ENCODE peak calls at places on chromosomes 11 and 22, in ten cellular contexts. S, G, V, U, H, L, Y, Q, W and N are unnamed samples. For H3K27me3, the result is how much of the 10 kb centered on the place peaks cover.

GRCh38 chr22:30481711-30482110 is 9.9 kb upstream of the SEC14L3 start:
- DNase-seq in L (peak), S (no peak), H (peak), W (no peak), V (no peak), G (no peak), U (no peak), Y (no peak), Q (no peak), N (no peak)

GRCh38 chr11:1542267-1542666 is 29.8 kb downstream of the DUSP8 start:
- DNase-seq in H (no peak), V (no peak), W (no peak), Y (no peak), S (no peak), L (no peak), G (no peak), U (no peak), Q (no peak), N (no peak)

GRCh38 chr11:2806351-2807058 is 79.1 kb downstream of the CDKN1C start:
- DNase-seq in W (peak), Y (no peak), V (no peak), G (peak), Q (no peak), L (no peak), H (no peak), S (peak), U (peak), N (peak)

GRCh38 chr22:24474221-24474620 is 20.9 kb upstream of the UPB1 start:
- DNase-seq in G (no peak), U (peak), H (peak), L (peak), Q (no peak), S (no peak), Y (peak), V (no peak), W (no peak), N (no peak)

GRCh38 chr11:64739871-64740270 is 4.1 kb downstream of the RASGRP2 start:
- DNase-seq in Q (no peak), V (no peak), U (no peak), G (no peak), Y (no peak), W (no peak), H (no peak), S (no peak), L (no peak), N (no peak)

GRCh38 chr11:132177106-132177505 is 806.7 kb downstream of the NTM start:
- DNase-seq in V (no peak), L (peak), Y (peak), H (peak), Q (no peak), U (no peak), S (no peak), W (no peak), G (no peak), N (no peak)

GRCh38 chr22:36052505-36052941 is 23.9 kb upstream of the RBFOX2 start:
- DNase-seq in W (no peak), S (no peak), U (no peak), Q (no peak), G (no peak), L (no peak), H (peak), V (no peak), Y (peak), N (no peak)

GRCh38 chr11:126637800-126638175 is 282.3 kb downstream of the ST3GAL4 start:
- DNase-seq in Y (peak), L (peak), Q (no peak), S (no peak), V (no peak), G (no peak), H (no peak), U (no peak), W (no peak), N (no peak)

GRCh38 chr11:94750319-94751215 is 17.6 kb upstream of the AMOTL1 start:
- DNase-seq in S (no peak), V (no peak), U (no peak), G (no peak), Y (no peak), L (no peak), W (no peak), Q (no peak), H (peak), N (no peak)

GRCh38 chr22:43465291-43466015 is 53.6 kb downstream of the MPPED1 start:
- DNase-seq in Y (no peak), V (no peak), U (no peak), S (no peak), G (no peak), Q (no peak), L (no peak), W (no peak), H (no peak), N (no peak)

GRCh38 chr11:73889019-73889418 is 12.2 kb downstream of the PAAF1 start:
- DNase-seq in G (no peak), L (peak), W (no peak), U (no peak), H (peak), Q (no peak), S (no peak), Y (no peak), V (no peak), N (no peak)

GRCh38 chr11:19715373-19715772 is 2.7 kb downstream of the NAV2 start:
- DNase-seq in G (no peak), U (no peak), W (no peak), H (no peak), L (peak), Q (no peak), Y (peak), S (peak), V (no peak), N (no peak)

GRCh38 chr22:36853407-36854099 is 7.3 kb upstream of the NCF4 start:
- DNase-seq in Q (peak), W (peak), L (peak), Y (peak), U (peak), S (no peak), H (no peak), G (no peak), V (peak), N (no peak)

GRCh38 chr22:46936378-46936916 is 174.0 kb downstream of the TBC1D22A start:
- DNase-seq in G (no peak), L (no peak), H (no peak), U (no peak), S (no peak), W (no peak), Q (peak), Y (no peak), V (no peak), N (no peak)

GRCh38 chr11:706957-707816 is 1.2 kb downstream of the EPS8L2 start:
- DNase-seq in S (no peak), Y (no peak), H (no peak), U (peak), L (no peak), Q (no peak), W (no peak), V (peak), G (peak), N (no peak)

GRCh38 chr11:533049-533585 is 2.3 kb downstream of the HRAS start:
- DNase-seq in U (peak), G (no peak), V (no peak), H (no peak), Q (no peak), W (no peak), Y (no peak), S (no peak), L (no peak), N (no peak)

GRCh38 chr11:84714316-84714780 is 912.8 kb downstream of the DLG2 start:
- DNase-seq in S (no peak), Y (peak), U (peak), V (peak), Q (no peak), L (peak), G (peak), H (peak), W (no peak), N (no peak)

GRCh38 chr22:22342697-22343602 is 98.4 kb downstream of the VPREB1 start:
- DNase-seq in S (no peak), W (no peak), L (peak), V (peak), H (peak), U (peak), Q (peak), Y (no peak), G (no peak), N (no peak)

GRCh38 chr22:37201066-37201820 is 11.0 kb downstream of the SSTR3 start:
- DNase-seq in G (peak), S (no peak), Q (no peak), U (peak), L (no peak), Y (no peak), V (no peak), W (peak), H (no peak), N (no peak)

GRCh38 chr22:23067023-23067650 is 3.2 kb upstream of the GNAZ start:
- DNase-seq in Y (no peak), S (no peak), Q (no peak), G (no peak), H (no peak), V (no peak), L (no peak), W (peak), U (peak), N (peak)

GRCh38 chr11:69007978-69008381 is 5.1 kb downstream of the MRGPRF start:
- DNase-seq in H (no peak), V (no peak), Y (no peak), L (peak), U (no peak), S (no peak), Q (no peak), W (no peak), G (peak), N (no peak)

GRCh38 chr11:128210148-128210940 is 377.0 kb downstream of the ETS1 start:
- DNase-seq in U (no peak), H (peak), Q (no peak), L (peak), S (no peak), Y (peak), G (no peak), W (no peak), V (no peak), N (no peak)

GRCh38 chr11:19436932-19437331 is 196.2 kb upstream of the E2F8 start:
- DNase-seq in S (no peak), Y (no peak), U (no peak), H (no peak), Q (no peak), L (no peak), G (no peak), W (no peak), V (no peak), N (no peak)

GRCh38 chr11:128421577-128421976 is 165.8 kb downstream of the ETS1 start:
- DNase-seq in L (peak), S (no peak), G (no peak), Y (peak), H (no peak), U (no peak), V (peak), Q (no peak), W (no peak), N (no peak)

GRCh38 chr11:66317322-66317765 is 500 bp upstream of the CD248 start:
- DNase-seq in H (no peak), Y (peak), S (no peak), W (no peak), Q (peak), L (peak), V (peak), G (peak), U (no peak), N (no peak)

GRCh38 chr11:133833899-133834296 is 11.4 kb downstream of the SPATA19 start:
- DNase-seq in S (no peak), U (no peak), L (no peak), G (no peak), Y (no peak), H (no peak), V (no peak), Q (no peak), W (no peak), N (no peak)

GRCh38 chr11:95593101-95593500 is 196.5 kb downstream of the FAM76B start:
- DNase-seq in H (peak), Q (no peak), G (no peak), Y (no peak), U (no peak), W (peak), S (no peak), L (peak), V (no peak), N (no peak)

GRCh38 chr11:72637198-72637597 is 37.0 kb downstream of the PDE2A start:
- DNase-seq in L (no peak), G (no peak), W (no peak), Q (no peak), S (no peak), V (no peak), U (no peak), Y (no peak), H (no peak), N (no peak)

GRCh38 chr11:64851831-64852337 is 7.4 kb upstream of the CDC42BPG start:
- DNase-seq in Q (no peak), G (no peak), Y (no peak), H (no peak), U (no peak), S (no peak), W (no peak), V (no peak), L (no peak), N (no peak)

GRCh38 chr22:20951151-20951931 is 15.7 kb upstream of the AIFM3 start:
- DNase-seq in U (no peak), Q (no peak), Y (no peak), V (no peak), L (no peak), G (no peak), W (no peak), S (no peak), H (no peak), N (no peak)

GRCh38 chr22:20315337-20316216 is 4.3 kb downstream of the DGCR6L start:
- DNase-seq in Y (no peak), U (no peak), W (peak), G (no peak), H (no peak), Q (peak), V (no peak), L (no peak), S (no peak), N (peak)

GRCh38 chr22:50014655-50015401 is 2.3 kb upstream of the IL17REL start:
- DNase-seq in W (no peak), Q (no peak), S (no peak), Y (no peak), U (no peak), V (peak), H (no peak), G (no peak), L (no peak), N (no peak)

GRCh38 chr22:23212061-23213030 is 32.0 kb downstream of the BCR start:
- DNase-seq in Q (no peak), S (no peak), H (no peak), G (no peak), U (no peak), Y (no peak), V (no peak), L (no peak), W (no peak), N (no peak)

GRCh38 chr22:33401291-33401690 is 343.1 kb upstream of the SYN3 start:
- DNase-seq in H (no peak), G (no peak), Y (peak), W (no peak), Q (no peak), L (no peak), V (no peak), S (no peak), U (no peak), N (no peak)

GRCh38 chr11:66868726-66869291 is 11.9 kb downstream of the LRFN4 start:
- DNase-seq in W (no peak), V (peak), Q (no peak), U (no peak), L (no peak), Y (no peak), S (no peak), G (no peak), H (no peak), N (no peak)

GRCh38 chr11:31509017-31509411 is 408 bp downstream of the IMMP1L start:
- DNase-seq in S (no peak), V (no peak), L (no peak), G (no peak), U (no peak), Q (no peak), H (peak), W (no peak), Y (no peak), N (no peak)

GRCh38 chr11:47408598-47409439 is 429 bp downstream of the SLC39A13 start:
- DNase-seq in H (peak), G (no peak), W (no peak), Q (no peak), S (no peak), Y (peak), V (peak), L (peak), U (peak), N (peak)
- TF ChIP-seq CTCF in H (peak), G (no peak), W (no peak), Q (no peak), S (no peak), Y (peak), V (no peak), L (no peak), U (no peak), N (no peak)

GRCh38 chr11:124875401-124875800 is 10.2 kb downstream of the ROBO3 start:
- DNase-seq in Q (no peak), W (no peak), L (no peak), V (no peak), G (no peak), H (no peak), U (no peak), S (no peak), Y (no peak), N (no peak)

GRCh38 chr11:124875943-124876817 is 10.9 kb downstream of the ROBO3 start:
- DNase-seq in Q (peak), W (peak), Y (peak), G (peak), V (peak), S (peak), U (peak), H (peak), L (peak), N (no peak)

GRCh38 chr11:124873980-124874379 is 8.7 kb downstream of the ROBO3 start:
- DNase-seq in S (no peak), G (no peak), Y (no peak), U (no peak), Q (no peak), W (no peak), V (no peak), L (no peak), H (no peak), N (no peak)

GRCh38 chr11:124872741-124873140 is 7.5 kb downstream of the ROBO3 start:
- DNase-seq in W (no peak), Q (no peak), V (no peak), G (no peak), H (no peak), U (no peak), L (no peak), S (no peak), Y (no peak), N (no peak)

GRCh38 chr11:124874571-124875255 is 9.5 kb downstream of the ROBO3 start:
- DNase-seq in Q (no peak), G (no peak), U (no peak), Y (no peak), S (no peak), W (no peak), H (no peak), V (no peak), L (no peak), N (no peak)
- H3K27me3 ChIP-seq in Q (under half), G (under half), U (under half), Y (under half), S (under half), W (under half), H (under half), V (under half), L (half or more), N (under half)

GRCh38 chr11:103671143-103671651 is 365.2 kb upstream of the DDI1 start:
- DNase-seq in V (no peak), G (no peak), L (no peak), H (no peak), U (no peak), Y (no peak), W (no peak), S (no peak), Q (no peak), N (no peak)
- TF ChIP-seq CTCF in V (peak), G (no peak), L (no peak), H (peak), U (no peak), Y (peak), W (no peak), S (no peak), Q (no peak), N (no peak)

GRCh38 chr11:60985991-60986915 is 14.8 kb downstream of the CD6 start:
- DNase-seq in Y (peak), U (no peak), G (no peak), Q (no peak), V (no peak), S (no peak), H (peak), L (peak), W (no peak), N (no peak)

GRCh38 chr11:60984149-60984548 is 12.7 kb downstream of the CD6 start:
- DNase-seq in Q (no peak), G (no peak), H (no peak), W (no peak), Y (no peak), S (no peak), L (no peak), V (no peak), U (no peak), N (no peak)

GRCh38 chr11:60987577-60988277 is 16.2 kb downstream of the CD6 start:
- DNase-seq in V (no peak), S (no peak), W (no peak), G (no peak), Q (no peak), U (no peak), Y (no peak), H (no peak), L (no peak), N (no peak)

GRCh38 chr11:60984616-60985015 is 13.1 kb downstream of the CD6 start:
- DNase-seq in Q (no peak), V (no peak), S (no peak), H (no peak), G (no peak), W (no peak), Y (no peak), L (no peak), U (no peak), N (no peak)

DNA sequence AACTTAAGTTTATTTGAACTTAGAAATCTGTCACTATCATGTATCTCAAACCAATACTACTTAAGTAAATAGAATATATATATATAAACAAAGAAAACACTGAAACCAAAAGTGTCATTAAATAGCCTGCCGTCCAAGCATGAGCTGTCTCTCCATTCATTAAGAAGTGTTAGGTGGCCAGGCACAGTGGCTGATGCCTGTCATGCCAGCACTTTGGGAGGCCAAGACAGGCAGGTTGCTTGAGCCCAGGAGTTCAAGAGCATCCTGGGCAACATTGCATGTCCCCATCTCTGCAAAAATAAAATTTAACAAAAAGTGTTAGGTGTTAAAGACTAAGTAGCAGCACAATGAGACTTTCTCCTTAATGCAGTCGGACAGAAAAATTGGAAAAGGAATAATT is 14.0 kb downstream of the CD6 start:
- DNase-seq in Q (no peak), V (no peak), U (no peak), L (no peak), Y (no peak), H (no peak), G (no peak), W (no peak), S (no peak), N (no peak)
- H3K27me3 ChIP-seq in Q (under half), V (under half), U (under half), L (under half), Y (under half), H (under half), G (under half), W (under half), S (under half), N (under half)

GRCh38 chr11:120184371-120184945 is 26.4 kb upstream of the OAF start:
- DNase-seq in S (no peak), G (peak), Q (peak), V (no peak), U (no peak), Y (no peak), L (no peak), W (no peak), H (no peak), N (peak)

GRCh38 chr11:120181446-120181992 is 29.3 kb upstream of the OAF start:
- DNase-seq in U (no peak), V (no peak), W (no peak), L (no peak), G (no peak), H (no peak), Q (peak), Y (no peak), S (no peak), N (peak)

GRCh38 chr11:120183701-120184141 is 27.1 kb upstream of the OAF start:
- DNase-seq in S (no peak), W (no peak), L (no peak), Y (no peak), H (no peak), G (no peak), U (no peak), V (no peak), Q (no peak), N (peak)

GRCh38 chr11:120182357-120182756 is 28.5 kb upstream of the OAF start:
- DNase-seq in Q (peak), W (no peak), U (no peak), V (no peak), S (no peak), H (no peak), Y (no peak), G (no peak), L (no peak), N (no peak)

GRCh38 chr11:120182790-120183491 is 27.9 kb upstream of the OAF start:
- DNase-seq in V (no peak), S (no peak), L (no peak), Q (peak), G (peak), U (no peak), Y (no peak), W (no peak), H (peak), N (peak)
- TF ChIP-seq CTCF in V (peak), S (peak), L (peak), Q (peak), G (no peak), U (no peak), Y (peak), W (peak), H (peak), N (no peak)